ENCODE peak calls at places on chromosome 3, in four cellular contexts. One of them, this sample, is unnamed.

GRCh38 chr3:172647823-172648222 is 63.0 kb downstream of the NCEH1 start:
- DNase-seq in choroid plexus epithelial cell: no peak
- DNase-seq in GM10248: no peak
- DNase-seq in endothelial cell: no peak
- DNase-seq in this sample: no peak

GRCh38 chr3:197050511-197050910 is 20.9 kb upstream of the MELTF start:
- DNase-seq in endothelial cell: no peak
- DNase-seq in choroid plexus epithelial cell: no peak
- DNase-seq in GM10248: peak; percentile 53
- DNase-seq in this sample: no peak

GRCh38 chr3:8663177-8664061 is 18.8 kb upstream of the SSUH2 start:
- DNase-seq in choroid plexus epithelial cell: peak; percentile 84
- DNase-seq in GM10248: peak; percentile 66
- DNase-seq in endothelial cell: peak; percentile 82
- DNase-seq in this sample: peak; percentile 47

GRCh38 chr3:56775356-56775914 is 26.3 kb downstream of the ARHGEF3 start:
- DNase-seq in choroid plexus epithelial cell: no peak
- DNase-seq in GM10248: no peak
- DNase-seq in endothelial cell: no peak
- DNase-seq in this sample: no peak

GRCh38 chr3:196207833-196208607 is 3.2 kb downstream of the ZDHHC19 start:
- DNase-seq in choroid plexus epithelial cell: peak; percentile 35
- DNase-seq in GM10248: peak; percentile 90
- DNase-seq in endothelial cell: peak; percentile 56
- DNase-seq in this sample: no peak

GRCh38 chr3:17759901-17760300 is 17.5 kb upstream of the TBC1D5 start:
- DNase-seq in choroid plexus epithelial cell: no peak
- DNase-seq in GM10248: no peak
- DNase-seq in endothelial cell: no peak
- DNase-seq in this sample: no peak

GRCh38 chr3:120417272-120417911 is 33.4 kb downstream of the FSTL1 start:
- DNase-seq in GM10248: peak; percentile 91
- DNase-seq in choroid plexus epithelial cell: peak; percentile 99
- DNase-seq in endothelial cell: peak; percentile 92
- DNase-seq in this sample: peak; percentile 81

GRCh38 chr3:172261053-172261452 is 187.2 kb downstream of the GHSR start:
- DNase-seq in endothelial cell: no peak
- DNase-seq in GM10248: no peak
- DNase-seq in choroid plexus epithelial cell: peak; percentile 52
- DNase-seq in this sample: no peak

GRCh38 chr3:169811606-169812123 is 1.0 kb upstream of the LRRIQ4 start:
- DNase-seq in choroid plexus epithelial cell: peak; percentile 76
- DNase-seq in endothelial cell: no peak
- DNase-seq in GM10248: no peak
- DNase-seq in this sample: no peak

GRCh38 chr3:24683511-24684384 is 189.1 kb upstream of the THRB start:
- DNase-seq in endothelial cell: peak; percentile 12
- DNase-seq in choroid plexus epithelial cell: peak; percentile 91
- DNase-seq in GM10248: no peak
- DNase-seq in this sample: no peak

GRCh38 chr3:11238057-11238456 is 34.1 kb upstream of the ATG7 start:
- DNase-seq in GM10248: no peak
- DNase-seq in endothelial cell: no peak
- DNase-seq in choroid plexus epithelial cell: peak; percentile 94
- DNase-seq in this sample: no peak

GRCh38 chr3:71645140-71645539 is 61.6 kb upstream of the FOXP1 start:
- DNase-seq in choroid plexus epithelial cell: no peak
- DNase-seq in endothelial cell: no peak
- DNase-seq in GM10248: no peak
- DNase-seq in this sample: no peak

GRCh38 chr3:550481-550880 is 353.9 kb downstream of the CHL1 start:
- DNase-seq in GM10248: no peak
- DNase-seq in choroid plexus epithelial cell: no peak
- DNase-seq in endothelial cell: no peak
- DNase-seq in this sample: no peak

GRCh38 chr3:127535901-127536817 is 54.4 kb downstream of the TPRA1 start:
- DNase-seq in choroid plexus epithelial cell: no peak
- DNase-seq in endothelial cell: no peak
- DNase-seq in GM10248: no peak
- DNase-seq in this sample: no peak

GRCh38 chr3:32414527-32415202 is 23.0 kb downstream of the CMTM7 start:
- DNase-seq in choroid plexus epithelial cell: peak; percentile 77
- DNase-seq in GM10248: no peak
- DNase-seq in endothelial cell: no peak
- DNase-seq in this sample: no peak

GRCh38 chr3:75260-75659 is 121.3 kb upstream of the CHL1 start:
- DNase-seq in endothelial cell: no peak
- DNase-seq in GM10248: no peak
- DNase-seq in choroid plexus epithelial cell: no peak
- DNase-seq in this sample: no peak

GRCh38 chr3:56702487-56703315 is 19.6 kb upstream of the TASOR start:
- DNase-seq in choroid plexus epithelial cell: peak; percentile 87
- DNase-seq in endothelial cell: peak; percentile 44
- DNase-seq in GM10248: peak; percentile 61
- DNase-seq in this sample: no peak

GRCh38 chr3:100297784-100298183 is 36.8 kb upstream of the NIT2 start:
- DNase-seq in GM10248: no peak
- DNase-seq in choroid plexus epithelial cell: no peak
- DNase-seq in endothelial cell: no peak
- DNase-seq in this sample: no peak

GRCh38 chr3:136932518-136932917 is 25.3 kb upstream of the IL20RB start:
- DNase-seq in GM10248: no peak
- DNase-seq in choroid plexus epithelial cell: peak; percentile 74
- DNase-seq in endothelial cell: no peak
- DNase-seq in this sample: no peak

GRCh38 chr3:194204793-194205065 is 68.8 kb downstream of the HES1 start:
- DNase-seq in choroid plexus epithelial cell: no peak
- DNase-seq in GM10248: no peak
- DNase-seq in endothelial cell: no peak
- DNase-seq in this sample: no peak

GRCh38 chr3:187943677-187944390 is 198.6 kb upstream of the BCL6 start:
- DNase-seq in endothelial cell: no peak
- DNase-seq in choroid plexus epithelial cell: peak; percentile 68
- DNase-seq in GM10248: no peak
- DNase-seq in this sample: no peak

GRCh38 chr3:79843180-79843579 is 75.4 kb upstream of the ROBO1 start:
- DNase-seq in choroid plexus epithelial cell: peak; percentile 40
- DNase-seq in GM10248: no peak
- DNase-seq in endothelial cell: no peak
- DNase-seq in this sample: no peak

GRCh38 chr3:88301273-88302002 is 151.7 kb downstream of the C3orf38 start:
- DNase-seq in GM10248: no peak
- DNase-seq in choroid plexus epithelial cell: peak; percentile 23
- DNase-seq in endothelial cell: no peak
- DNase-seq in this sample: no peak

GRCh38 chr3:149998946-149999345 is 28.3 kb upstream of the PFN2 start:
- DNase-seq in GM10248: no peak
- DNase-seq in choroid plexus epithelial cell: no peak
- DNase-seq in endothelial cell: no peak
- DNase-seq in this sample: no peak

GRCh38 chr3:157786216-157786615 is 283.0 kb upstream of the VEPH1 start:
- DNase-seq in endothelial cell: no peak
- DNase-seq in choroid plexus epithelial cell: peak; percentile 67
- DNase-seq in GM10248: no peak
- DNase-seq in this sample: no peak

GRCh38 chr3:196327405-196327804 is 9.4 kb upstream of the DYNLT2B start:
- DNase-seq in GM10248: no peak
- DNase-seq in endothelial cell: no peak
- DNase-seq in choroid plexus epithelial cell: peak; percentile 50
- DNase-seq in this sample: no peak

GRCh38 chr3:60392501-60392900 is 858.8 kb downstream of the FHIT start:
- DNase-seq in choroid plexus epithelial cell: no peak
- DNase-seq in GM10248: no peak
- DNase-seq in endothelial cell: no peak
- DNase-seq in this sample: no peak

GRCh38 chr3:188627652-188628051 is 473.7 kb downstream of the LPP start:
- DNase-seq in choroid plexus epithelial cell: peak; percentile 87
- DNase-seq in endothelial cell: no peak
- DNase-seq in GM10248: no peak
- DNase-seq in this sample: no peak

GRCh38 chr3:58642846-58643245 is 23.7 kb downstream of the FAM3D start:
- DNase-seq in endothelial cell: no peak
- DNase-seq in choroid plexus epithelial cell: no peak
- DNase-seq in GM10248: no peak
- DNase-seq in this sample: no peak

GRCh38 chr3:8994226-8994625 is 31.0 kb upstream of the RAD18 start:
- DNase-seq in choroid plexus epithelial cell: no peak
- DNase-seq in GM10248: no peak
- DNase-seq in endothelial cell: no peak
- DNase-seq in this sample: no peak

GRCh38 chr3:136277634-136278033 is 27.5 kb downstream of the PCCB start:
- DNase-seq in GM10248: no peak
- DNase-seq in choroid plexus epithelial cell: no peak
- DNase-seq in endothelial cell: no peak
- DNase-seq in this sample: no peak

GRCh38 chr3:56119575-56120349 is 348.5 kb downstream of the ERC2 start:
- DNase-seq in choroid plexus epithelial cell: peak; percentile 72
- DNase-seq in GM10248: no peak
- DNase-seq in endothelial cell: no peak
- DNase-seq in this sample: no peak

GRCh38 chr3:63232764-63233396 is 45.2 kb upstream of the SYNPR start:
- DNase-seq in endothelial cell: no peak
- DNase-seq in GM10248: no peak
- DNase-seq in choroid plexus epithelial cell: peak; percentile 22
- DNase-seq in this sample: no peak

DNA sequence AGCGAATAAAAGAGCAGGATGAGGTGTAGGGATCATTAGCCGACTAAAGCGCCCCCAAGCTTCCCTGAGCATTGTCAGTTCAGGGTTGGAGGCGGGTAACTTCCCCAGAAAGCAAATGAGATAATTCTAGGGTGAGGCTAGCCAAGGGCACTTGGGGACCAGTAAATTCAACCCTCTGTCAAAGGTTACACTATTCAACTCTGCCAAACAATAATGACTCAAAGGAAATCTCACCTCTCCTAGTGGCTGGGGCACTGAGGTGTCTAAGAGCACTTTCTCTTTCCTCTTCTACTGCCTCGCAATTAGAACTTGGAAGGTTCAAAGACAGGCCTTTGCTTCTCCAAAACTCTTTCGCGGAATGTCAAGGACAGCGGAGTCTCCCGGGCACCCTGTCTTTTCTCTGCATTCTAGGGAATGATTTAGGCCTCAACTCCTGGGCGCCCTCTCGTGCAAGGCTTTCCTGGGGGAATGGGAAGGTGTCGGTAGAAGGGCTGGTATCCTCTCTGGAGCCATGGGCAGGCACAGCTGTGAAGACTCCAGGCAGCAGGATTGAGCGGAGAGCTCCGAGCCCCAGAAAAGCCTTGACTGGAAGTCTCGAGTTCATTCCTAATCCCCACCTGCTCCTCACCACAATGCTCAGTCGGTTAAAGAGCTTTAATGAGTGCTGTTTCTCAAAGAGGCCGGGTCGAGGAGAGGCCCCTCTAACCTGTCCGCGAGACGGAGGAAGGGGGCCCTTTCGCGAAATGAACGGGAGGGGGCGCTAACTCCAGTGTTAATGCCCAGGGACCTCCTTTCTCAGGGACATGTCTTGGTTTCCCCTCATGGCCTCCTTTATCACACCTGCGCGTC is 21.9 kb downstream of the ZIC4 start:
- DNase-seq in endothelial cell: peak; percentile 69
- DNase-seq in choroid plexus epithelial cell: no peak
- DNase-seq in GM10248: no peak
- DNase-seq in this sample: no peak
- TF ChIP-seq CTCF in endothelial cell: peak; percentile 56
- TF ChIP-seq CTCF in choroid plexus epithelial cell: peak; percentile 30
- TF ChIP-seq CTCF in GM10248: no peak
- TF ChIP-seq CTCF in this sample: no peak

DNA sequence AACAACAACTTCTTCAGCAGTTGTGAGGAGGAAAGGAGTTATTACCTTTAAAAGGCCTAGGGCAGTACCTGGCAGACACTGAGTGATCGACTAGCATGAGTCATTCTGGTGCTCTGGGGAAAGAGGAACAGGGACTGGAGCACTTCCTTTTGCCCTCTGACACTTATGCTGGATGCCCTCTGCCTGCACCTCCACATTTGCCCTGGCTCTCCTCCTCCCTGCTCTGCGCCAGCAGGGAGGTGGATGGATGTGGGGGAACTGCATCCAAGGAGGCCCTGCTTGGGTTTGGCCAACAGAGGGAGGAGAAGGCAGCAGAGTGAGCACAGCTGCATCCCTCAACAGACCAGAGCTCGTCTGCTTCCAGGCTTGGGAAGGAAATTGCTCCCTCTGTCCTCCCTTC is 75.1 kb downstream of the SEMA5B start:
- DNase-seq in GM10248: peak; percentile 59
- DNase-seq in choroid plexus epithelial cell: peak; percentile 43
- DNase-seq in endothelial cell: no peak
- DNase-seq in this sample: no peak
- TF ChIP-seq CTCF in GM10248: no peak
- TF ChIP-seq CTCF in choroid plexus epithelial cell: peak; percentile 55
- TF ChIP-seq CTCF in endothelial cell: no peak
- TF ChIP-seq CTCF in this sample: no peak

DNA sequence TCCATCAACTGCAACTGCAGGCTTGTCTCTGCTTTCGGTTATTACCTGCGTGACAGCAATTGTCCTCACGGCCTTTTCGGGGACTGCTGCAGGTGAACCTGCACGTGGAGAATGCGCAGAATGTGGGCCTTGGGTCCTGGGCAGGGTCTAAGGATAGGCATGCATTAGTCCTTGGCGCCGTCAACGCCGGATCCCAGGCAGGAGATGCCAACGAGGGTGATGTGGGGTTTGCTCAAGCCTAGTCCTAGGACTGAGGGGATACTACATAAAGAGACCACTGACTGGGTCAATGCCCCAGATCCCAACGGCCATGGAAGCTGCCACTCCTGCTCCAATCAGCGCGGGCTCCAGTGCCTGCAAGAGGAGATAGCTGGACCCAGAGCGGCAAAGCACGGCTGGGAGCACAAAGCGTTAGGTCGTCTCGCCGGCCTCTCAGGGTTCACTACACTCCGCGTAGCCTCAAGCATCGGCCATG is 448 bp upstream of the RBM15B start:
- DNase-seq in choroid plexus epithelial cell: no peak
- DNase-seq in GM10248: no peak
- DNase-seq in endothelial cell: no peak
- DNase-seq in this sample: no peak
- TF ChIP-seq CTCF in choroid plexus epithelial cell: no peak
- TF ChIP-seq CTCF in GM10248: no peak
- TF ChIP-seq CTCF in endothelial cell: peak; percentile 70
- TF ChIP-seq CTCF in this sample: no peak

DNA sequence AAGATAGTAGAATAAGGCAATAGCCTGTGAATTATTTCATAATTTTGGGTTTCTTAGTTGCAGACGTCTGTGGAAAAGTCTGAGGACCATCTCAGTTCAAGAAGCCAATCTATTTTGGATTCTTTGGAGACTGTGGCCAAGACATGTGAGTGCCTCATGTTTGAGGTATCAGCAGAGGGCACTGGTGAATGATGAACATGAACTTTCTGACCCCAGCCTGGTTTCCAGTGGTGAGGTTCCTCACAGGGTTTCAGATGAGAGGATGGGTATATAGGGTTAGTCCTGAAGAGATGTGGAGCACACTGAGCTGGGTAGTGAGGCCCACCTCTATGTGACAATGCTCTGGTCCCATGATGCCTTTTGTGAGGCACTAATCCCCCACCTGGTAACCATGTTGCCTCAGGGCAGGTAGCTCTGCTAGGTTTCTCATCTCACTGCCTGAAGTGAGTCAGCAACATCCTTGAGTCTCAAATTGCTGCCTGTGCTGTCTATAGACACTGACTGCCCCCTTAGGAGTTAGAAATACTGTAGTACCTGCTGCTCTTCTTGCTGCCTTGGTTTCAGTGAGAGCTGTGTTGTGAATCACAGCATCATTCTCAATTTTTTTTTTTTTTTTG is 32.3 kb downstream of the C3orf62 start:
- DNase-seq in choroid plexus epithelial cell: no peak
- DNase-seq in endothelial cell: no peak
- DNase-seq in GM10248: peak; percentile 15
- DNase-seq in this sample: no peak
- TF ChIP-seq CTCF in choroid plexus epithelial cell: no peak
- TF ChIP-seq CTCF in endothelial cell: no peak
- TF ChIP-seq CTCF in GM10248: peak; percentile 22
- TF ChIP-seq CTCF in this sample: no peak

This sample was measured in D721Med.